ENCODE peak calls at places on chromosomes 3 and 15, in ten cellular contexts. One of them, this sample, is unnamed.
A peak's percentile ranks its signal among the peaks of the same experiment; 100 is the strongest.

GRCh38 chr3:129994883-129995559 is 20.5 kb downstream of the TRH start:
- DNase-seq in HepG2: no peak
- DNase-seq in IMR-90: no peak
- DNase-seq in mesendoderm: no peak
- DNase-seq in Karpas-422: no peak
- DNase-seq in mammary epithelial cell: peak; percentile 75
- DNase-seq in HCT116: no peak
- DNase-seq in PC-3: no peak
- DNase-seq in neuronal stem cell: no peak
- DNase-seq in fibroblast of lung: no peak
- DNase-seq in this sample: no peak

GRCh38 chr3:24428470-24428869 is 66.2 kb downstream of the THRB start:
- DNase-seq in mammary epithelial cell: no peak
- DNase-seq in mesendoderm: no peak
- DNase-seq in fibroblast of lung: no peak
- DNase-seq in IMR-90: no peak
- DNase-seq in Karpas-422: no peak
- DNase-seq in HepG2: no peak
- DNase-seq in neuronal stem cell: no peak
- DNase-seq in HCT116: no peak
- DNase-seq in PC-3: no peak
- DNase-seq in this sample: no peak

GRCh38 chr3:41508063-41508696 is 308.9 kb downstream of the CTNNB1 start:
- DNase-seq in mesendoderm: peak; percentile 37
- DNase-seq in neuronal stem cell: no peak
- DNase-seq in HepG2: no peak
- DNase-seq in fibroblast of lung: peak; percentile 26
- DNase-seq in Karpas-422: no peak
- DNase-seq in PC-3: peak; percentile 42
- DNase-seq in IMR-90: no peak
- DNase-seq in HCT116: peak; percentile 23
- DNase-seq in mammary epithelial cell: peak; percentile 91
- DNase-seq in this sample: no peak

GRCh38 chr3:137349949-137350348 is 392.2 kb downstream of the IL20RB start:
- DNase-seq in Karpas-422: no peak
- DNase-seq in PC-3: no peak
- DNase-seq in neuronal stem cell: no peak
- DNase-seq in fibroblast of lung: no peak
- DNase-seq in IMR-90: no peak
- DNase-seq in HepG2: no peak
- DNase-seq in mammary epithelial cell: no peak
- DNase-seq in mesendoderm: no peak
- DNase-seq in HCT116: no peak
- DNase-seq in this sample: no peak

GRCh38 chr3:72345980-72346379 is 502.3 kb downstream of the SHQ1 start:
- DNase-seq in Karpas-422: no peak
- DNase-seq in neuronal stem cell: no peak
- DNase-seq in mesendoderm: peak; percentile 39
- DNase-seq in IMR-90: no peak
- DNase-seq in mammary epithelial cell: no peak
- DNase-seq in HepG2: no peak
- DNase-seq in fibroblast of lung: no peak
- DNase-seq in PC-3: no peak
- DNase-seq in HCT116: no peak
- DNase-seq in this sample: no peak

GRCh38 chr3:129441215-129441614 is 1.2 kb downstream of the IFT122 start:
- DNase-seq in HCT116: no peak
- DNase-seq in IMR-90: no peak
- DNase-seq in PC-3: no peak
- DNase-seq in mammary epithelial cell: peak; percentile 14
- DNase-seq in mesendoderm: no peak
- DNase-seq in HepG2: no peak
- DNase-seq in fibroblast of lung: no peak
- DNase-seq in neuronal stem cell: no peak
- DNase-seq in Karpas-422: no peak
- DNase-seq in this sample: no peak

GRCh38 chr15:68674975-68675374 is 96.2 kb downstream of the CORO2B start:
- DNase-seq in mammary epithelial cell: peak; percentile 40
- DNase-seq in neuronal stem cell: no peak
- DNase-seq in mesendoderm: no peak
- DNase-seq in PC-3: no peak
- DNase-seq in HCT116: no peak
- DNase-seq in Karpas-422: peak; percentile 37
- DNase-seq in HepG2: no peak
- DNase-seq in fibroblast of lung: peak; percentile 5
- DNase-seq in IMR-90: peak; percentile 26
- DNase-seq in this sample: peak; percentile 46

GRCh38 chr3:71532639-71533395 is 50.7 kb downstream of the FOXP1 start:
- DNase-seq in mesendoderm: no peak
- DNase-seq in HCT116: no peak
- DNase-seq in Karpas-422: no peak
- DNase-seq in mammary epithelial cell: peak; percentile 64
- DNase-seq in neuronal stem cell: no peak
- DNase-seq in IMR-90: peak; percentile 51
- DNase-seq in fibroblast of lung: peak; percentile 68
- DNase-seq in PC-3: peak; percentile 89
- DNase-seq in HepG2: no peak
- DNase-seq in this sample: no peak

GRCh38 chr15:85717212-85717611 is 77.5 kb downstream of the KLHL25 start:
- DNase-seq in HCT116: no peak
- DNase-seq in fibroblast of lung: no peak
- DNase-seq in mesendoderm: no peak
- DNase-seq in HepG2: no peak
- DNase-seq in IMR-90: no peak
- DNase-seq in PC-3: no peak
- DNase-seq in mammary epithelial cell: no peak
- DNase-seq in neuronal stem cell: no peak
- DNase-seq in Karpas-422: no peak
- DNase-seq in this sample: no peak

GRCh38 chr3:184566441-184567414 is 5.1 kb downstream of the EPHB3 start:
- DNase-seq in neuronal stem cell: no peak
- DNase-seq in fibroblast of lung: no peak
- DNase-seq in PC-3: peak; percentile 67
- DNase-seq in HepG2: no peak
- DNase-seq in mammary epithelial cell: peak; percentile 56
- DNase-seq in Karpas-422: no peak
- DNase-seq in mesendoderm: no peak
- DNase-seq in HCT116: no peak
- DNase-seq in IMR-90: no peak
- DNase-seq in this sample: no peak

DNA sequence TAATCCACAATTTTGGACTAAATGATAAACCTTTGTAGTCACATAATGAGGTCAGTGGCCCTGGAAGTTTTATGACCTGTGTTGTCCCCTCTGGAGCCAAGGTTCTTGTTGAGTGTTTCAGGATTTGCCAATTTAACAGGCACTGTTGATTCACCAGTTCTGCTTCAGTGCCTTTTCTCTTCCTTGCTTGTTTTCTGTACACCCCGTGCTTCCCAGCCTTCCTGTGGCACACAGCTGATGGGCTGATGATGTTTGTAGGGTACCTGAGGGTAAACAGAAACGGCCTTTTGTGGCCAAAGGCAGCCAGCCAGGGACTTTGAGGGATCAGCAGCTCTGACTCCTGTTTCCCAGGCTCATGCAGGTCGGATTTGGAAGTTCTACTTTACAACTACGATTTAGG is 13.3 kb downstream of the GYG1 start:
- DNase-seq in IMR-90: peak; percentile 68
- DNase-seq in HCT116: no peak
- DNase-seq in PC-3: peak; percentile 72
- DNase-seq in mesendoderm: no peak
- DNase-seq in Karpas-422: no peak
- DNase-seq in HepG2: no peak
- DNase-seq in neuronal stem cell: no peak
- DNase-seq in mammary epithelial cell: no peak
- DNase-seq in fibroblast of lung: peak; percentile 36
- DNase-seq in this sample: no peak
- H3K9ac ChIP-seq in IMR-90: peak overlapping the region; percentile 43
- H3K9ac ChIP-seq in HCT116: no peak overlapping the region
- H3K9ac ChIP-seq in PC-3: peak overlapping the region; percentile 21
- H3K9ac ChIP-seq in mesendoderm: no peak overlapping the region
- H3K9ac ChIP-seq in Karpas-422: no peak overlapping the region
- H3K9ac ChIP-seq in HepG2: no peak overlapping the region
- H3K9ac ChIP-seq in neuronal stem cell: no peak overlapping the region
- H3K9ac ChIP-seq in mammary epithelial cell: no peak overlapping the region
- H3K9ac ChIP-seq in fibroblast of lung: no peak overlapping the region
- H3K9ac ChIP-seq in this sample: peak overlapping the region; percentile 21

GRCh38 chr3:51390600-51391074 is 448 bp upstream of the RBM15B start:
- DNase-seq in mesendoderm: no peak
- DNase-seq in mammary epithelial cell: no peak
- DNase-seq in PC-3: no peak
- DNase-seq in fibroblast of lung: no peak
- DNase-seq in HCT116: no peak
- DNase-seq in neuronal stem cell: no peak
- DNase-seq in HepG2: no peak
- DNase-seq in Karpas-422: no peak
- DNase-seq in IMR-90: no peak
- DNase-seq in this sample: no peak
- H3K36me3 ChIP-seq in mesendoderm: peaks cover 24% of the 10 kb centered on the region
- H3K36me3 ChIP-seq in mammary epithelial cell: peaks cover 23% of the 10 kb centered on the region
- H3K36me3 ChIP-seq in PC-3: peaks cover 69% of the 10 kb centered on the region
- H3K36me3 ChIP-seq in fibroblast of lung: peaks cover 35% of the 10 kb centered on the region
- H3K36me3 ChIP-seq in HCT116: peaks cover 5% of the 10 kb centered on the region
- H3K36me3 ChIP-seq in neuronal stem cell: peaks cover 63% of the 10 kb centered on the region
- H3K36me3 ChIP-seq in HepG2: peaks cover 44% of the 10 kb centered on the region
- H3K36me3 ChIP-seq in Karpas-422: peaks cover 32% of the 10 kb centered on the region
- H3K36me3 ChIP-seq in IMR-90: peaks cover 59% of the 10 kb centered on the region
- H3K36me3 ChIP-seq in this sample: peaks cover 9% of the 10 kb centered on the region

GRCh38 chr3:10956531-10956930 is 36.0 kb upstream of the SLC6A1 start:
- DNase-seq in Karpas-422: no peak
- DNase-seq in neuronal stem cell: no peak
- DNase-seq in HepG2: no peak
- DNase-seq in PC-3: no peak
- DNase-seq in HCT116: no peak
- DNase-seq in mesendoderm: no peak
- DNase-seq in IMR-90: no peak
- DNase-seq in mammary epithelial cell: no peak
- DNase-seq in fibroblast of lung: no peak
- DNase-seq in this sample: no peak

GRCh38 chr3:10957976-10958749 is 34.4 kb upstream of the SLC6A1 start:
- DNase-seq in PC-3: peak; percentile 38
- DNase-seq in HepG2: no peak
- DNase-seq in Karpas-422: no peak
- DNase-seq in mesendoderm: no peak
- DNase-seq in neuronal stem cell: no peak
- DNase-seq in mammary epithelial cell: no peak
- DNase-seq in IMR-90: no peak
- DNase-seq in fibroblast of lung: peak; percentile 9
- DNase-seq in HCT116: no peak
- DNase-seq in this sample: no peak

GRCh38 chr3:10954740-10955139 is 37.8 kb upstream of the SLC6A1 start:
- DNase-seq in Karpas-422: no peak
- DNase-seq in neuronal stem cell: no peak
- DNase-seq in mesendoderm: no peak
- DNase-seq in fibroblast of lung: no peak
- DNase-seq in IMR-90: no peak
- DNase-seq in HCT116: no peak
- DNase-seq in PC-3: no peak
- DNase-seq in HepG2: no peak
- DNase-seq in mammary epithelial cell: no peak
- DNase-seq in this sample: no peak

GRCh38 chr3:10955694-10956453 is 36.7 kb upstream of the SLC6A1 start:
- DNase-seq in IMR-90: no peak
- DNase-seq in fibroblast of lung: no peak
- DNase-seq in mammary epithelial cell: no peak
- DNase-seq in HepG2: no peak
- DNase-seq in mesendoderm: no peak
- DNase-seq in neuronal stem cell: no peak
- DNase-seq in PC-3: no peak
- DNase-seq in HCT116: no peak
- DNase-seq in Karpas-422: no peak
- DNase-seq in this sample: no peak

DNA sequence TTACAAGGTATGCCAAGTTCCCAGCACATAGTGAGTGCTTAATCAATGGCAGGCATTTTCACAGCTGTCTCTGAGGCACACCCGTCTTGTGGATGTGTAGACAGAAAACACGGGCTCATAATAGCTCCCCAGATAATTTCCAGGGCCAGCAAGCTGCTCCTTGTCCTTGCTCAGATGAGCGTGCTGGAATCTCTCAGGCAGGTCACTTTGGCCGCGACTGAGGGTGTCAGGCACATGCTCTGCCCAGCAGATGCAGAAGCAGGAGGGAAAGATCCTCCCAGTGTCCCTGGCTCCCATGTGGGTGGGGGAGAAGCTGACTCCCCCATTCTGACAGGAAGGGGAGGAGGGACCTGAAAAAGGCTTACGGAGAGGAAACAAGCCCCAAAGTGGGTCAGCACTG is 35.6 kb upstream of the SLC6A1 start:
- DNase-seq in mammary epithelial cell: no peak
- DNase-seq in fibroblast of lung: no peak
- DNase-seq in PC-3: no peak
- DNase-seq in IMR-90: no peak
- DNase-seq in neuronal stem cell: no peak
- DNase-seq in HCT116: no peak
- DNase-seq in Karpas-422: no peak
- DNase-seq in HepG2: no peak
- DNase-seq in mesendoderm: no peak
- DNase-seq in this sample: no peak
- H3K4me2 ChIP-seq in mammary epithelial cell: no peak overlapping the region
- H3K4me2 ChIP-seq in fibroblast of lung: no peak overlapping the region
- H3K4me2 ChIP-seq in PC-3: no peak overlapping the region
- H3K4me2 ChIP-seq in IMR-90: no peak overlapping the region
- H3K4me2 ChIP-seq in neuronal stem cell: no peak overlapping the region
- H3K4me2 ChIP-seq in HCT116: no peak overlapping the region
- H3K4me2 ChIP-seq in Karpas-422: no peak overlapping the region
- H3K4me2 ChIP-seq in HepG2: no peak overlapping the region
- H3K4me2 ChIP-seq in mesendoderm: no peak overlapping the region
- H3K4me2 ChIP-seq in this sample: no peak overlapping the region

GRCh38 chr15:66619152-66619903 is 53.5 kb upstream of the LCTL start:
- DNase-seq in HepG2: peak; percentile 52
- DNase-seq in mesendoderm: peak; percentile 91
- DNase-seq in HCT116: peak; percentile 49
- DNase-seq in PC-3: peak; percentile 80
- DNase-seq in neuronal stem cell: peak; percentile 62
- DNase-seq in fibroblast of lung: peak; percentile 58
- DNase-seq in IMR-90: peak; percentile 68
- DNase-seq in Karpas-422: peak; percentile 71
- DNase-seq in mammary epithelial cell: peak; percentile 57
- DNase-seq in this sample: peak; percentile 61

GRCh38 chr15:66615846-66616245 is 50.0 kb upstream of the LCTL start:
- DNase-seq in mesendoderm: no peak
- DNase-seq in fibroblast of lung: no peak
- DNase-seq in mammary epithelial cell: no peak
- DNase-seq in PC-3: no peak
- DNase-seq in Karpas-422: no peak
- DNase-seq in HCT116: no peak
- DNase-seq in IMR-90: no peak
- DNase-seq in neuronal stem cell: no peak
- DNase-seq in HepG2: no peak
- DNase-seq in this sample: no peak

GRCh38 chr15:66615175-66615495 is 49.3 kb upstream of the LCTL start:
- DNase-seq in mesendoderm: no peak
- DNase-seq in HCT116: no peak
- DNase-seq in fibroblast of lung: no peak
- DNase-seq in PC-3: no peak
- DNase-seq in neuronal stem cell: no peak
- DNase-seq in HepG2: no peak
- DNase-seq in IMR-90: no peak
- DNase-seq in mammary epithelial cell: no peak
- DNase-seq in Karpas-422: no peak
- DNase-seq in this sample: no peak

GRCh38 chr15:66614456-66615174 is 48.8 kb upstream of the LCTL start:
- DNase-seq in mammary epithelial cell: no peak
- DNase-seq in fibroblast of lung: no peak
- DNase-seq in PC-3: no peak
- DNase-seq in Karpas-422: no peak
- DNase-seq in IMR-90: no peak
- DNase-seq in HCT116: no peak
- DNase-seq in mesendoderm: no peak
- DNase-seq in neuronal stem cell: no peak
- DNase-seq in HepG2: no peak
- DNase-seq in this sample: no peak

GRCh38 chr15:66617137-66618090 is 51.6 kb upstream of the LCTL start:
- DNase-seq in PC-3: peak; percentile 69
- DNase-seq in fibroblast of lung: peak; percentile 88
- DNase-seq in HCT116: no peak
- DNase-seq in IMR-90: peak; percentile 80
- DNase-seq in mesendoderm: no peak
- DNase-seq in Karpas-422: no peak
- DNase-seq in HepG2: peak; percentile 36
- DNase-seq in mammary epithelial cell: peak; percentile 20
- DNase-seq in neuronal stem cell: no peak
- DNase-seq in this sample: no peak
- H3K9ac ChIP-seq in PC-3: peak overlapping the region; percentile 64
- H3K9ac ChIP-seq in fibroblast of lung: peak overlapping the region; percentile 34
- H3K9ac ChIP-seq in HCT116: no peak overlapping the region
- H3K9ac ChIP-seq in IMR-90: peak overlapping the region; percentile 28
- H3K9ac ChIP-seq in mesendoderm: peak overlapping the region; percentile 46
- H3K9ac ChIP-seq in Karpas-422: no peak overlapping the region
- H3K9ac ChIP-seq in HepG2: peak overlapping the region; percentile 50
- H3K9ac ChIP-seq in mammary epithelial cell: no peak overlapping the region
- H3K9ac ChIP-seq in neuronal stem cell: no peak overlapping the region
- H3K9ac ChIP-seq in this sample: no peak overlapping the region

This sample was measured in MM.1S.